ENCODE peak calls at places on chromosomes 2 and 18, in seven cellular contexts. Y, W, J, I, Q, C and G are unnamed samples.

GRCh38 chr2:120625865-120626560 is 109.7 kb upstream of the GLI2 start:
- DNase-seq in C (no peak), J (no peak), Y (no peak), I (no peak), W (no peak), Q (no peak), G (no peak)

GRCh38 chr2:143852748-143853147 is 667.2 kb downstream of the ZEB2 start:
- DNase-seq in I (no peak), Q (no peak), C (no peak), J (peak), Y (no peak), W (no peak), G (no peak)

GRCh38 chr2:74092236-74092635 is 55.5 kb downstream of the BOLA3 start:
- DNase-seq in Y (no peak), C (no peak), Q (no peak), I (no peak), W (no peak), J (no peak), G (no peak)

GRCh38 chr18:57809190-57809589 is 6.1 kb upstream of the ATP8B1 start:
- DNase-seq in Q (no peak), J (no peak), I (no peak), W (no peak), Y (no peak), C (no peak), G (no peak)

GRCh38 chr18:49985246-49985645 is 171.9 kb upstream of the ACAA2 start:
- DNase-seq in W (no peak), J (no peak), I (no peak), Q (no peak), C (no peak), Y (no peak), G (no peak)

GRCh38 chr2:139790807-139791206 is 1010.6 kb upstream of the NXPH2 start:
- DNase-seq in W (no peak), Q (no peak), J (no peak), Y (no peak), C (peak), I (no peak), G (peak)

GRCh38 chr18:12768622-12769021 is 65.8 kb downstream of the PSMG2 start:
- DNase-seq in Q (no peak), I (no peak), Y (peak), J (no peak), C (no peak), W (no peak), G (no peak)

GRCh38 chr2:152825834-152826233 is 107.4 kb downstream of the ARL6IP6 start:
- DNase-seq in Y (no peak), I (no peak), W (no peak), C (no peak), Q (no peak), J (no peak), G (no peak)

GRCh38 chr18:31490387-31490786 is 7.6 kb upstream of the DSG2 start:
- DNase-seq in Q (no peak), Y (no peak), C (peak), I (peak), W (no peak), J (no peak), G (peak)

GRCh38 chr2:158984554-158985207 is 16.2 kb downstream of the TANC1 start:
- DNase-seq in C (no peak), Q (no peak), I (no peak), J (no peak), W (no peak), Y (no peak), G (no peak)

GRCh38 chr2:99488587-99488998 is 1.2 kb downstream of the REV1 start:
- DNase-seq in I (peak), Q (no peak), J (peak), Y (no peak), W (no peak), C (peak), G (peak)

GRCh38 chr2:19868705-19869550 is 32.9 kb downstream of the TTC32 start:
- DNase-seq in Y (no peak), C (peak), W (no peak), J (peak), I (peak), Q (no peak), G (peak)

GRCh38 chr18:54551590-54551989 is 39.5 kb upstream of the DYNAP start:
- DNase-seq in C (no peak), Y (no peak), Q (peak), W (no peak), J (no peak), I (no peak), G (no peak)

GRCh38 chr2:122929347-122929746 is 1095.7 kb upstream of the CNTNAP5 start:
- DNase-seq in I (no peak), C (no peak), Q (no peak), W (no peak), J (no peak), Y (no peak), G (no peak)

GRCh38 chr2:42196403-42197267 is 27.5 kb downstream of the EML4 start:
- DNase-seq in C (peak), W (peak), J (peak), Y (no peak), I (peak), Q (peak), G (peak)

GRCh38 chr2:67486041-67486796 is 89.1 kb downstream of the ETAA1 start:
- DNase-seq in C (no peak), Q (no peak), I (no peak), Y (no peak), J (no peak), W (no peak), G (no peak)

GRCh38 chr2:108449410-108450200 is 599 bp downstream of the GCC2 start:
- DNase-seq in Q (peak), W (no peak), I (no peak), Y (no peak), J (no peak), C (peak), G (peak)

GRCh38 chr2:237671466-237672173 is 44.2 kb downstream of the LRRFIP1 start:
- DNase-seq in J (no peak), W (no peak), C (no peak), I (no peak), Q (no peak), Y (no peak), G (no peak)

GRCh38 chr2:98013407-98014042 is 17.8 kb upstream of the TMEM131 start:
- DNase-seq in C (peak), I (peak), W (no peak), Y (no peak), Q (no peak), J (no peak), G (peak)

GRCh38 chr2:29025711-29026110 is 44.6 kb downstream of the TOGARAM2 start:
- DNase-seq in J (no peak), Q (no peak), C (no peak), I (no peak), Y (no peak), W (no peak), G (no peak)

GRCh38 chr2:190515687-190516086 is 18.8 kb downstream of the NEMP2 start:
- DNase-seq in Y (no peak), C (no peak), Q (no peak), J (no peak), W (no peak), I (no peak), G (no peak)

GRCh38 chr2:56749152-56749752 is 565.5 kb downstream of the CCDC85A start:
- DNase-seq in I (no peak), J (no peak), W (no peak), C (peak), Y (no peak), Q (peak), G (peak)

GRCh38 chr18:49170925-49171509 is 220.3 kb upstream of the SMAD7 start:
- DNase-seq in J (no peak), Y (no peak), I (no peak), C (no peak), W (no peak), Q (no peak), G (no peak)

GRCh38 chr2:217887841-217888665 is 114.7 kb downstream of the TNS1 start:
- DNase-seq in I (no peak), W (peak), Q (no peak), J (no peak), C (no peak), Y (no peak), G (no peak)

GRCh38 chr2:26721267-26722032 is 28.9 kb downstream of the KCNK3 start:
- DNase-seq in C (no peak), W (peak), I (no peak), Q (no peak), Y (no peak), J (no peak), G (no peak)

GRCh38 chr2:186917866-186918265 is 68.9 kb upstream of the ZSWIM2 start:
- DNase-seq in J (no peak), C (no peak), Q (no peak), W (no peak), Y (no peak), I (no peak), G (no peak)

GRCh38 chr2:3785220-3785889 is 82.0 kb downstream of the DCDC2C start:
- DNase-seq in C (no peak), Q (peak), W (no peak), Y (no peak), I (no peak), J (no peak), G (no peak)

GRCh38 chr18:6920099-6920955 is 190.8 kb downstream of the ARHGAP28 start:
- DNase-seq in Q (peak), I (no peak), J (peak), W (peak), Y (no peak), C (peak), G (peak)

GRCh38 chr2:218067523-218067922 is 1.5 kb upstream of the RUFY4 start:
- DNase-seq in J (no peak), Q (no peak), I (no peak), Y (no peak), W (peak), C (no peak), G (no peak)

GRCh38 chr2:68737717-68738116 is 3.1 kb downstream of the ARHGAP25 start:
- DNase-seq in W (no peak), I (no peak), C (no peak), J (no peak), Y (no peak), Q (no peak), G (peak)

GRCh38 chr2:238426568-238427434 is at the start of gene ASB1:
- DNase-seq in W (peak), Q (no peak), C (peak), I (peak), J (peak), Y (peak), G (peak)

GRCh38 chr2:219107837-219108236 is 47.1 kb upstream of the IHH start:
- DNase-seq in C (no peak), Q (no peak), J (no peak), W (no peak), Y (no peak), I (no peak), G (no peak)

GRCh38 chr2:182240862-182241371 is 185.9 kb downstream of the PDE1A start:
- DNase-seq in J (peak), I (peak), C (peak), W (peak), Q (no peak), Y (no peak), G (peak)
- TF ChIP-seq CTCF in J (no peak), I (peak), C (peak), W (peak), Q (peak), Y (no peak), G (peak)

GRCh38 chr2:223306371-223306770 is 254.4 kb downstream of the KCNE4 start:
- DNase-seq in Q (peak), Y (no peak), C (no peak), I (no peak), W (no peak), J (peak), G (peak)
- TF ChIP-seq CTCF in Q (peak), Y (no peak), C (peak), I (peak), W (no peak), J (peak), G (peak)

GRCh38 chr2:213490087-213490486 is 205.8 kb downstream of the SPAG16 start:
- DNase-seq in W (no peak), Y (no peak), C (peak), I (no peak), Q (no peak), J (no peak), G (no peak)
- TF ChIP-seq CTCF in W (no peak), Y (no peak), C (no peak), I (peak), Q (no peak), J (no peak), G (no peak)

DNA sequence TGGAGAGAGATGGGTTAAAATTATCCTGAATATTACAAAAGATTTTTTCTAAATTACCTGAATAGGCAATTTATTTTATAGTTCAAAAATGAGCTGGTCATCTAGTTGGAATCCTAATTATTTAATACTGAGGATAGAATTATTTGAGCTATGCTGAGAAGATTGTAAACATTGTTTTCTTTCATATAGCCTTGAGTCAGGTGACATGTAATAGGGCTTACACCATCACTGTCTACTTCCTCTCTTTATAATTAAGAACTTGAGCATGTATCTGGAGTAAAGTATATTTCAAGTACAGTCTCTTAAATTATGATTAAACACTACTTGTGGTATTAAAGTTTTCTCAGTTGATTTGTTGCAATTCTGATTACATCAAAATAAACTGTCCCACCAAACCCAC is 650.9 kb upstream of the ZEB2 start:
- DNase-seq in Y (no peak), C (no peak), Q (no peak), W (no peak), J (no peak), I (no peak), G (no peak)
- TF ChIP-seq CTCF in Y (no peak), C (no peak), Q (no peak), W (no peak), J (no peak), I (no peak), G (no peak)

GRCh38 chr2:205686231-205687017 is 4.1 kb downstream of the NRP2 start:
- DNase-seq in I (no peak), W (no peak), J (peak), C (no peak), Q (no peak), Y (no peak), G (no peak)
- TF ChIP-seq CTCF in I (no peak), W (no peak), J (no peak), C (no peak), Q (peak), Y (no peak), G (no peak)

GRCh38 chr18:80129672-80130367 is 20.8 kb downstream of the ADNP2 start:
- DNase-seq in Q (no peak), C (no peak), W (no peak), Y (no peak), J (no peak), I (no peak), G (no peak)
- TF ChIP-seq CTCF in Q (no peak), C (no peak), W (no peak), Y (no peak), J (no peak), I (no peak), G (no peak)

GRCh38 chr2:226558418-226558817 is 241.2 kb downstream of the IRS1 start:
- DNase-seq in C (no peak), I (no peak), Q (no peak), Y (no peak), J (no peak), W (no peak), G (no peak)

GRCh38 chr2:226559536-226559935 is 240.1 kb downstream of the IRS1 start:
- DNase-seq in C (no peak), J (no peak), W (no peak), I (no peak), Y (no peak), Q (no peak), G (no peak)

GRCh38 chr2:226556050-226556449 is 243.6 kb downstream of the IRS1 start:
- DNase-seq in Q (no peak), I (no peak), W (no peak), J (no peak), C (no peak), Y (no peak), G (no peak)

GRCh38 chr2:226561962-226562361 is 237.7 kb downstream of the IRS1 start:
- DNase-seq in J (no peak), I (no peak), C (no peak), Y (no peak), Q (no peak), W (no peak), G (no peak)

DNA sequence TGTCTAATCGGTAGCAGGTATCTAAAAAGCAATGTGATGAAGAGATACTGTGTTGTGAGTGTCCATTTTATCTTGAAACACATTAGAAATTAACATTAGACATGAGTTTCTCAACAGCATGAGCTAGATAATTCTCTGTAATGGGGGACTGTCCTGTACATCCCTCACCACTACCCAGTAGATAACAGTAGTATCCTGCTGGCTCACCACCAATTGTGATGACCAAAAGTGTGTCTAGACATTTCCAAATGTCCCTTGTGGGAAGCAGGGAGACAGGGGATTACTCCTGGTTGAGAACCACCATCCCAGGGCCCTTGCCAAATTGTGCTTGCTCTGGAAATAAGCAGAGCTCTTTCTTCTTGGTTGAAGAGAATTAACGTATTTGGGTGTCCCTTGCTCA is 239.3 kb downstream of the IRS1 start:
- DNase-seq in J (no peak), Q (no peak), I (no peak), C (no peak), W (no peak), Y (no peak), G (no peak)
- TF ChIP-seq CTCF in J (no peak), Q (no peak), I (no peak), C (no peak), W (no peak), Y (no peak), G (no peak)

GRCh38 chr2:111122631-111123421 is 2.1 kb downstream of the BCL2L11 start:
- DNase-seq in I (peak), W (peak), Q (no peak), J (peak), Y (peak), C (no peak), G (peak)

GRCh38 chr2:111121873-111122630 is 1.3 kb downstream of the BCL2L11 start:
- DNase-seq in J (peak), Y (peak), Q (no peak), W (peak), C (peak), I (peak), G (peak)

GRCh38 chr2:111120253-111121027 is at the start of gene BCL2L11:
- DNase-seq in W (peak), Y (peak), C (peak), I (peak), J (peak), Q (peak), G (peak)

GRCh38 chr2:111119847-111120252 is 864 bp upstream of the BCL2L11 start:
- DNase-seq in W (no peak), Y (no peak), C (peak), I (peak), Q (no peak), J (peak), G (peak)

DNA sequence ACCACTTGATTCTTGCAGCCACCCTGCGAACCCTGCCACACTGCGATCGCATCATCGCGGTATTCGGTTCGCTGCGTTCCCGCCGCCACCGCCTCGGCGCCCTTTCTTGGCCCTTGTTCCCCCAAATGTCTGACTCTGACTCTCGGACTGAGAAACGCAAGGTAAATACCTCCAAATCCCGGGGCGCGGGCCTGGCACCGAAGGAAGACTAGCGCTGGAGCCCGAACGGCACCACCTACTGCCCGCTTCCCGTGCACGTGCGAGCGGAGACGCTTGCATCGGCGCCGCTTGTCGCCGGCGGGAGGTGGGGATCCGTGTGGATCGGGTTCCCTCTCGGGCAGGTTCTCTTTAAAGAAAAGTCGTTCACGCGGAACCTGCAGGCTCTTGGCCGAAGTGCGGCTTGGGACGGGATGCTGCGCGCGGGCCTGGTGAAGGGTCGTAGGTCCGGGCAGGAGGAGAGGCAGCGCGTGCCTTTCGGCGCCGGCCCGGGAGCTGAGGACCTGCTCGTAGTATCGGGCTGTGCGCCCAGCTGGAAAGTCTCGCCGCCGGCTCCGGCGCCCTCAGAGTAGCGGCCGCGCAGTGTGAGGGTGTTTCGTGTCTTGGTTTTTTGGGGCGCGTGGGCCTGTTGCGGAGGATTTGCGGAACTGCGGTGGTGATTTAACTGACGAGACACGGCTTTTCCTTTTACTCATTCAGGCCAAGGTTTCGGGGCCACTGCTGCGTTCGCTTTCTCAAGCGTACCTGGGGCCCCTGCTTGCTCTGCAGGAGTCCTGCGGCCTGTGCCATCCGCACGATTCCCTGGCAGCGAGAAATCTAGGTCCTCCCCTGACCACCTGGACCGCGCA is 536 bp downstream of the BCL2L11 start:
- DNase-seq in Y (peak), W (peak), Q (no peak), J (peak), I (peak), C (peak), G (peak)
- TF ChIP-seq CTCF in Y (no peak), W (no peak), Q (no peak), J (no peak), I (peak), C (no peak), G (no peak)

GRCh38 chr2:12577567-12577966 is 139.2 kb upstream of the TRIB2 start:
- DNase-seq in I (no peak), Q (no peak), W (no peak), J (no peak), C (no peak), Y (no peak), G (no peak)
- TF ChIP-seq CTCF in I (no peak), Q (no peak), W (no peak), J (no peak), C (no peak), Y (no peak), G (no peak)

DNA sequence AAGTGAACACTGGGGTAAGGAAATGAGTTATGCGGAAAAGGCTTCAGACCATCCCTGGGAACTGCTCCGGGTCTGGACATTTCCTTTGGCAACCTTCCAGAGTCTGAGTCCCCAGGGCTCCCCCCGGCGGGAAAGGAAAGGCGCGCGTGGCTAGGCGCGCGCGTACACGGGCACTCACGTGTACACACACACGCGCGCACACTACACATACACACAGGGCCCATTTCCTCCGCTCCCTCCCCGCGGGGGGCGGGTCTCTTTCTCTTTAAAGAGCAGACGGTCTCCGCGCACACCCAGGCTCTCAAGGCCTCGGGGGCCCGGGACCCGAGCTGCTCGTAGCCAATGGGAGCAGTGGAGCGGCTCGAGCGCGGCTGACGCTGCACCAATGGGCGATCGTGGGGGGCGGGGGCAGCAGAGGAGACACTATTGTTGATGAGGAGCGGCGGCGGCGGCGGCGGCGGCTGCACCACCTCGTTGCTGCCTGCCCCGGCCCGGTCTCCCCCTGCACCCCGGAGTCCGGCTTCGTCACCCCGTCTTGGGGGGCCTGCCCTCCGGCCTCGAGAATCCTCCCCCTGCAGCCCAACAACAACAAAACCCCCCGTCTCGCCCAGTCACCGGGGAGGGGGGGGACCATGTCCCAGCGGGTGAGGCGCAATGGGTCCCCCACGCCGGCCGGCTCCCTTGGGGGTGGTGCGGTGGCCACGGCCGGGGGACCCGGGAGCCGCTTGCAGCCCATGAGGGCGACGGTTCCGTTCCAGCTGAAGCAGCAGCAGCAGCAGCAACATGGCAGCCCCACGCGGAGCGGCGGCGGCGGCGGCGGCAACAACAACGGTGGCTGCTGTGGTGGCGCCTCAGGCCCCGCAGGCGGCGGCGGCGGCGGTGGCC is at the start of gene FAM117B:
- DNase-seq in W (peak), C (peak), I (peak), Y (peak), J (peak), Q (peak), G (peak)
- TF ChIP-seq CTCF in W (no peak), C (no peak), I (no peak), Y (no peak), J (no peak), Q (no peak), G (no peak)